ENCODE peak calls at places on chromosomes 5 and 9, in eight cellular contexts. One of them, this sample, is unnamed.
A peak's percentile ranks its signal among the peaks of the same experiment; 100 is the strongest.

GRCh38 chr5:84433461-84433860 is 48.8 kb upstream of the EDIL3 start:
- DNase-seq in PC-9: no peak
- DNase-seq in ascending aorta: no peak
- DNase-seq in BE2C: no peak
- DNase-seq in psoas muscle: no peak
- DNase-seq in tibial nerve: no peak
- DNase-seq in CD8-positive, alpha-beta T cell: no peak
- DNase-seq in fibroblast of lung: peak; percentile 88
- DNase-seq in this sample: no peak

GRCh38 chr5:178205010-178205748 is 846 bp downstream of the HNRNPAB start:
- DNase-seq in PC-9: peak; percentile 61
- DNase-seq in ascending aorta: no peak
- DNase-seq in BE2C: peak; percentile 78
- DNase-seq in psoas muscle: peak; percentile 88
- DNase-seq in tibial nerve: peak; percentile 44
- DNase-seq in CD8-positive, alpha-beta T cell: peak; percentile 69
- DNase-seq in fibroblast of lung: peak; percentile 68
- DNase-seq in this sample: peak; percentile 86

GRCh38 chr9:98951967-98952366 is 8.3 kb downstream of the COL15A1 start:
- DNase-seq in PC-9: no peak
- DNase-seq in ascending aorta: no peak
- DNase-seq in BE2C: no peak
- DNase-seq in psoas muscle: no peak
- DNase-seq in tibial nerve: no peak
- DNase-seq in CD8-positive, alpha-beta T cell: no peak
- DNase-seq in fibroblast of lung: peak; percentile 15
- DNase-seq in this sample: no peak

GRCh38 chr5:40446910-40447309 is 232.8 kb upstream of the PTGER4 start:
- DNase-seq in PC-9: peak; percentile 63
- DNase-seq in ascending aorta: no peak
- DNase-seq in BE2C: no peak
- DNase-seq in psoas muscle: no peak
- DNase-seq in tibial nerve: no peak
- DNase-seq in CD8-positive, alpha-beta T cell: no peak
- DNase-seq in fibroblast of lung: peak; percentile 61
- DNase-seq in this sample: no peak

GRCh38 chr9:70197384-70198039 is 61.3 kb upstream of the SMC5 start:
- DNase-seq in PC-9: no peak
- DNase-seq in ascending aorta: no peak
- DNase-seq in BE2C: no peak
- DNase-seq in psoas muscle: no peak
- DNase-seq in tibial nerve: no peak
- DNase-seq in CD8-positive, alpha-beta T cell: no peak
- DNase-seq in fibroblast of lung: no peak
- DNase-seq in this sample: no peak

GRCh38 chr5:50711280-50711679 is 44.8 kb downstream of the PARP8 start:
- DNase-seq in PC-9: no peak
- DNase-seq in ascending aorta: no peak
- DNase-seq in BE2C: no peak
- DNase-seq in psoas muscle: no peak
- DNase-seq in tibial nerve: no peak
- DNase-seq in CD8-positive, alpha-beta T cell: peak; percentile 47
- DNase-seq in fibroblast of lung: no peak
- DNase-seq in this sample: no peak

GRCh38 chr5:137058089-137058488 is 441.0 kb downstream of the SPOCK1 start:
- DNase-seq in PC-9: no peak
- DNase-seq in ascending aorta: no peak
- DNase-seq in BE2C: no peak
- DNase-seq in psoas muscle: no peak
- DNase-seq in tibial nerve: no peak
- DNase-seq in CD8-positive, alpha-beta T cell: no peak
- DNase-seq in fibroblast of lung: no peak
- DNase-seq in this sample: no peak

GRCh38 chr5:8561854-8562253 is 692.9 kb downstream of the MTRR start:
- DNase-seq in PC-9: no peak
- DNase-seq in ascending aorta: no peak
- DNase-seq in BE2C: no peak
- DNase-seq in psoas muscle: no peak
- DNase-seq in tibial nerve: no peak
- DNase-seq in CD8-positive, alpha-beta T cell: no peak
- DNase-seq in fibroblast of lung: no peak
- DNase-seq in this sample: no peak

GRCh38 chr5:6447384-6448140 is 1.1 kb upstream of the UBE2QL1 start:
- DNase-seq in PC-9: no peak
- DNase-seq in ascending aorta: no peak
- DNase-seq in BE2C: no peak
- DNase-seq in psoas muscle: no peak
- DNase-seq in tibial nerve: no peak
- DNase-seq in CD8-positive, alpha-beta T cell: no peak
- DNase-seq in fibroblast of lung: no peak
- DNase-seq in this sample: no peak

GRCh38 chr9:108603141-108603540 is 252.6 kb downstream of the ACTL7B start:
- DNase-seq in PC-9: no peak
- DNase-seq in ascending aorta: no peak
- DNase-seq in BE2C: no peak
- DNase-seq in psoas muscle: no peak
- DNase-seq in tibial nerve: no peak
- DNase-seq in CD8-positive, alpha-beta T cell: no peak
- DNase-seq in fibroblast of lung: no peak
- DNase-seq in this sample: peak; percentile 14

GRCh38 chr5:157180374-157181264 is at the start of gene ITK:
- DNase-seq in PC-9: no peak
- DNase-seq in ascending aorta: no peak
- DNase-seq in BE2C: no peak
- DNase-seq in psoas muscle: no peak
- DNase-seq in tibial nerve: no peak
- DNase-seq in CD8-positive, alpha-beta T cell: peak; percentile 39
- DNase-seq in fibroblast of lung: no peak
- DNase-seq in this sample: no peak

GRCh38 chr5:40860711-40861110 is 19.5 kb downstream of the CARD6 start:
- DNase-seq in PC-9: peak; percentile 25
- DNase-seq in ascending aorta: no peak
- DNase-seq in BE2C: no peak
- DNase-seq in psoas muscle: no peak
- DNase-seq in tibial nerve: no peak
- DNase-seq in CD8-positive, alpha-beta T cell: no peak
- DNase-seq in fibroblast of lung: no peak
- DNase-seq in this sample: no peak

GRCh38 chr9:6968271-6968670 is 210.5 kb downstream of the KDM4C start:
- DNase-seq in PC-9: no peak
- DNase-seq in ascending aorta: no peak
- DNase-seq in BE2C: no peak
- DNase-seq in psoas muscle: no peak
- DNase-seq in tibial nerve: no peak
- DNase-seq in CD8-positive, alpha-beta T cell: no peak
- DNase-seq in fibroblast of lung: peak; percentile 71
- DNase-seq in this sample: no peak

GRCh38 chr9:114446036-114446435 is 58.3 kb upstream of the AKNA start:
- DNase-seq in PC-9: peak; percentile 52
- DNase-seq in ascending aorta: no peak
- DNase-seq in BE2C: no peak
- DNase-seq in psoas muscle: no peak
- DNase-seq in tibial nerve: no peak
- DNase-seq in CD8-positive, alpha-beta T cell: no peak
- DNase-seq in fibroblast of lung: peak; percentile 70
- DNase-seq in this sample: no peak

GRCh38 chr5:174520420-174521396 is 203.7 kb upstream of the MSX2 start:
- DNase-seq in PC-9: peak; percentile 80
- DNase-seq in ascending aorta: no peak
- DNase-seq in BE2C: peak; percentile 49
- DNase-seq in psoas muscle: no peak
- DNase-seq in tibial nerve: no peak
- DNase-seq in CD8-positive, alpha-beta T cell: no peak
- DNase-seq in fibroblast of lung: peak; percentile 55
- DNase-seq in this sample: no peak

GRCh38 chr9:23603311-23603710 is 222.7 kb downstream of the ELAVL2 start:
- DNase-seq in PC-9: no peak
- DNase-seq in ascending aorta: no peak
- DNase-seq in BE2C: no peak
- DNase-seq in psoas muscle: no peak
- DNase-seq in tibial nerve: no peak
- DNase-seq in CD8-positive, alpha-beta T cell: no peak
- DNase-seq in fibroblast of lung: no peak
- DNase-seq in this sample: no peak

GRCh38 chr5:555058-555623 is 30.9 kb upstream of the SLC9A3 start:
- DNase-seq in PC-9: no peak
- DNase-seq in ascending aorta: no peak
- DNase-seq in BE2C: peak; percentile 9
- DNase-seq in psoas muscle: no peak
- DNase-seq in tibial nerve: no peak
- DNase-seq in CD8-positive, alpha-beta T cell: peak; percentile 5
- DNase-seq in fibroblast of lung: no peak
- DNase-seq in this sample: peak; percentile 5

GRCh38 chr5:79956173-79956670 is 34.8 kb downstream of the MTX3 start:
- DNase-seq in PC-9: peak; percentile 66
- DNase-seq in ascending aorta: no peak
- DNase-seq in BE2C: no peak
- DNase-seq in psoas muscle: no peak
- DNase-seq in tibial nerve: no peak
- DNase-seq in CD8-positive, alpha-beta T cell: no peak
- DNase-seq in fibroblast of lung: peak; percentile 77
- DNase-seq in this sample: no peak

GRCh38 chr5:147748590-147748989 is 33.9 kb downstream of the JAKMIP2 start:
- DNase-seq in PC-9: no peak
- DNase-seq in ascending aorta: no peak
- DNase-seq in BE2C: no peak
- DNase-seq in psoas muscle: no peak
- DNase-seq in tibial nerve: no peak
- DNase-seq in CD8-positive, alpha-beta T cell: no peak
- DNase-seq in fibroblast of lung: no peak
- DNase-seq in this sample: no peak

GRCh38 chr5:31530541-31531265 is 1.2 kb downstream of the DROSHA start:
- DNase-seq in PC-9: no peak
- DNase-seq in ascending aorta: no peak
- DNase-seq in BE2C: no peak
- DNase-seq in psoas muscle: no peak
- DNase-seq in tibial nerve: no peak
- DNase-seq in CD8-positive, alpha-beta T cell: no peak
- DNase-seq in fibroblast of lung: peak; percentile 25
- DNase-seq in this sample: no peak

GRCh38 chr5:31534527-31535046 is 2.5 kb downstream of the C5orf22 start:
- DNase-seq in PC-9: peak; percentile 21
- DNase-seq in ascending aorta: no peak
- DNase-seq in BE2C: no peak
- DNase-seq in psoas muscle: no peak
- DNase-seq in tibial nerve: no peak
- DNase-seq in CD8-positive, alpha-beta T cell: no peak
- DNase-seq in fibroblast of lung: no peak
- DNase-seq in this sample: no peak

GRCh38 chr5:31536873-31537272 is 4.8 kb downstream of the C5orf22 start:
- DNase-seq in PC-9: peak; percentile 19
- DNase-seq in ascending aorta: no peak
- DNase-seq in BE2C: no peak
- DNase-seq in psoas muscle: no peak
- DNase-seq in tibial nerve: no peak
- DNase-seq in CD8-positive, alpha-beta T cell: no peak
- DNase-seq in fibroblast of lung: no peak
- DNase-seq in this sample: no peak

GRCh38 chr5:31531888-31532710 is at the start of the genes C5orf22 and DROSHA:
- DNase-seq in PC-9: peak; percentile 98
- DNase-seq in ascending aorta: peak; percentile 70
- DNase-seq in BE2C: peak; percentile 98
- DNase-seq in psoas muscle: peak; percentile 96
- DNase-seq in tibial nerve: peak; percentile 85
- DNase-seq in CD8-positive, alpha-beta T cell: peak; percentile 92
- DNase-seq in fibroblast of lung: peak; percentile 96
- DNase-seq in this sample: peak; percentile 96

GRCh38 chr5:31531543-31531887 is 378 bp downstream of the DROSHA start:
- DNase-seq in PC-9: no peak
- DNase-seq in ascending aorta: no peak
- DNase-seq in BE2C: peak; percentile 41
- DNase-seq in psoas muscle: peak; percentile 53
- DNase-seq in tibial nerve: no peak
- DNase-seq in CD8-positive, alpha-beta T cell: peak; percentile 8
- DNase-seq in fibroblast of lung: peak; percentile 10
- DNase-seq in this sample: peak; percentile 61
- H3K4me3 ChIP-seq in PC-9: peak overlapping the region; percentile 92
- H3K4me3 ChIP-seq in ascending aorta: peak overlapping the region; percentile 85
- H3K4me3 ChIP-seq in BE2C: peak overlapping the region; percentile 99
- H3K4me3 ChIP-seq in psoas muscle: peak overlapping the region; percentile 92
- H3K4me3 ChIP-seq in tibial nerve: peak overlapping the region; percentile 77
- H3K4me3 ChIP-seq in CD8-positive, alpha-beta T cell: peak overlapping the region; percentile 91
- H3K4me3 ChIP-seq in fibroblast of lung: peak overlapping the region; percentile 96
- H3K4me3 ChIP-seq in this sample: peak overlapping the region; percentile 58

GRCh38 chr9:128553695-128554094 is 1.3 kb downstream of the SPTAN1 start:
- DNase-seq in PC-9: peak; percentile 52
- DNase-seq in ascending aorta: no peak
- DNase-seq in BE2C: no peak
- DNase-seq in psoas muscle: no peak
- DNase-seq in tibial nerve: no peak
- DNase-seq in CD8-positive, alpha-beta T cell: no peak
- DNase-seq in fibroblast of lung: peak; percentile 75
- DNase-seq in this sample: no peak
- H3K4me1 ChIP-seq in PC-9: peaks cover 50% of the 10 kb centered on the region
- H3K4me1 ChIP-seq in ascending aorta: peaks cover 55% of the 10 kb centered on the region
- H3K4me1 ChIP-seq in BE2C: peaks cover 8% of the 10 kb centered on the region
- H3K4me1 ChIP-seq in psoas muscle: peaks cover 51% of the 10 kb centered on the region
- H3K4me1 ChIP-seq in tibial nerve: peaks cover 70% of the 10 kb centered on the region
- H3K4me1 ChIP-seq in CD8-positive, alpha-beta T cell: peaks cover 66% of the 10 kb centered on the region
- H3K4me1 ChIP-seq in fibroblast of lung: peaks cover 26% of the 10 kb centered on the region
- H3K4me1 ChIP-seq in this sample: peaks cover 28% of the 10 kb centered on the region

GRCh38 chr5:107401470-107402085 is 269.2 kb downstream of the EFNA5 start:
- DNase-seq in PC-9: no peak
- DNase-seq in ascending aorta: no peak
- DNase-seq in BE2C: no peak
- DNase-seq in psoas muscle: no peak
- DNase-seq in tibial nerve: no peak
- DNase-seq in CD8-positive, alpha-beta T cell: no peak
- DNase-seq in fibroblast of lung: no peak
- DNase-seq in this sample: no peak
- TF ChIP-seq CTCF in PC-9: no peak
- TF ChIP-seq CTCF in ascending aorta: no peak
- TF ChIP-seq CTCF in BE2C: no peak
- TF ChIP-seq CTCF in psoas muscle: no peak
- TF ChIP-seq CTCF in tibial nerve: no peak
- TF ChIP-seq CTCF in CD8-positive, alpha-beta T cell: no peak
- TF ChIP-seq CTCF in fibroblast of lung: no peak
- TF ChIP-seq CTCF in this sample: no peak

GRCh38 chr9:135280666-135281065 is 193.2 kb downstream of the OLFM1 start:
- DNase-seq in PC-9: no peak
- DNase-seq in ascending aorta: no peak
- DNase-seq in BE2C: no peak
- DNase-seq in psoas muscle: no peak
- DNase-seq in tibial nerve: no peak
- DNase-seq in CD8-positive, alpha-beta T cell: no peak
- DNase-seq in fibroblast of lung: no peak
- DNase-seq in this sample: no peak

GRCh38 chr9:135282001-135282731 is 194.7 kb downstream of the OLFM1 start:
- DNase-seq in PC-9: no peak
- DNase-seq in ascending aorta: no peak
- DNase-seq in BE2C: peak; percentile 89
- DNase-seq in psoas muscle: peak; percentile 68
- DNase-seq in tibial nerve: peak; percentile 26
- DNase-seq in CD8-positive, alpha-beta T cell: peak; percentile 9
- DNase-seq in fibroblast of lung: peak; percentile 5
- DNase-seq in this sample: peak; percentile 98

GRCh38 chr9:135282808-135283207 is 195.3 kb downstream of the OLFM1 start:
- DNase-seq in PC-9: no peak
- DNase-seq in ascending aorta: no peak
- DNase-seq in BE2C: no peak
- DNase-seq in psoas muscle: peak; percentile 42
- DNase-seq in tibial nerve: no peak
- DNase-seq in CD8-positive, alpha-beta T cell: no peak
- DNase-seq in fibroblast of lung: no peak
- DNase-seq in this sample: peak; percentile 75

GRCh38 chr9:135281151-135281550 is 193.7 kb downstream of the OLFM1 start:
- DNase-seq in PC-9: no peak
- DNase-seq in ascending aorta: no peak
- DNase-seq in BE2C: no peak
- DNase-seq in psoas muscle: no peak
- DNase-seq in tibial nerve: no peak
- DNase-seq in CD8-positive, alpha-beta T cell: no peak
- DNase-seq in fibroblast of lung: no peak
- DNase-seq in this sample: no peak

GRCh38 chr9:135281661-135282000 is 194.2 kb downstream of the OLFM1 start:
- DNase-seq in PC-9: no peak
- DNase-seq in ascending aorta: no peak
- DNase-seq in BE2C: peak; percentile 60
- DNase-seq in psoas muscle: no peak
- DNase-seq in tibial nerve: no peak
- DNase-seq in CD8-positive, alpha-beta T cell: no peak
- DNase-seq in fibroblast of lung: no peak
- DNase-seq in this sample: no peak
- H3K4me3 ChIP-seq in PC-9: no peak overlapping the region
- H3K4me3 ChIP-seq in ascending aorta: no peak overlapping the region
- H3K4me3 ChIP-seq in BE2C: no peak overlapping the region
- H3K4me3 ChIP-seq in psoas muscle: no peak overlapping the region
- H3K4me3 ChIP-seq in tibial nerve: no peak overlapping the region
- H3K4me3 ChIP-seq in CD8-positive, alpha-beta T cell: no peak overlapping the region
- H3K4me3 ChIP-seq in fibroblast of lung: no peak overlapping the region
- H3K4me3 ChIP-seq in this sample: no peak overlapping the region

This sample was measured in pancreas.